ENCODE peak calls at places on chromosomes 2 and 18, in ten cellular contexts. X is NCI-H510A; Q is A549; L is IMR-90; Y is stimulated activated naive CD4-positive, alpha-beta T cell; D is NCI-H69; T is cardiac muscle cell; E is NCI-H1417; C is T-helper 9 cell; N is KG1. P is an unnamed sample.

GRCh38 chr2:7962191-7962590 is 719.7 kb upstream of the ID2 start:
- DNase-seq in X (no peak), Q (no peak), L (no peak), Y (no peak), D (peak), T (no peak), E (no peak), C (no peak), N (no peak), P (no peak)

GRCh38 chr18:70243131-70243530 is 37.6 kb upstream of the RTTN start:
- DNase-seq in X (no peak), Q (peak), L (no peak), Y (no peak), D (peak), T (no peak), E (no peak), C (no peak), N (no peak), P (no peak)

GRCh38 chr18:23038712-23039111 is 96.6 kb upstream of the CABLES1 start:
- DNase-seq in X (no peak), Q (no peak), L (peak), Y (no peak), D (peak), T (no peak), E (peak), C (no peak), N (no peak), P (no peak)

GRCh38 chr2:75464348-75464946 is 96.3 kb downstream of the EVA1A start:
- DNase-seq in X (no peak), Q (peak), L (peak), Y (no peak), D (peak), T (peak), E (peak), C (no peak), N (no peak), P (no peak)

GRCh38 chr2:72673279-72673678 is 152.6 kb downstream of the EXOC6B start:
- DNase-seq in X (no peak), Q (peak), L (peak), Y (no peak), D (no peak), T (no peak), E (no peak), C (no peak), N (no peak), P (no peak)

GRCh38 chr18:27004056-27004829 is 138.7 kb upstream of the AQP4 start:
- DNase-seq in X (no peak), Q (no peak), L (no peak), Y (no peak), D (peak), T (no peak), E (peak), C (no peak), N (no peak), P (no peak)

GRCh38 chr2:47062721-47063120 is 92.4 kb downstream of the STPG4 start:
- DNase-seq in X (no peak), Q (no peak), L (no peak), Y (no peak), D (no peak), T (no peak), E (no peak), C (no peak), N (no peak), P (no peak)

GRCh38 chr2:241514986-241515737 is 6.8 kb upstream of the STK25 start:
- DNase-seq in X (no peak), Q (no peak), L (no peak), Y (no peak), D (no peak), T (no peak), E (no peak), C (no peak), N (no peak), P (no peak)

P was measured in activated T-helper 1 cell treated with Interleukin-2 at 50 U/mL for 16 hours.